ENCODE peak calls at places on chromosomes 6 and 20, in five cellular contexts. Y is neuronal stem cell, O is mesenchymal stem cell, D is H1, M is trophoblast cell. F is an unnamed sample.

GRCh38 chr6:134453792-134454510 is 136.0 kb upstream of the SGK1 start:
- DNase-seq in Y (no peak), O (no peak), D (no peak), M (peak), F (no peak)

GRCh38 chr6:37868447-37868825 is 48.9 kb downstream of the ZFAND3 start:
- DNase-seq in Y (no peak), O (peak), D (no peak), M (peak), F (no peak)

GRCh38 chr6:68313911-68314310 is 321.2 kb upstream of the ADGRB3 start:
- DNase-seq in Y (no peak), O (peak), D (no peak), M (no peak), F (no peak)

GRCh38 chr20:61560361-61560853 is 308.3 kb downstream of the CDH4 start:
- DNase-seq in Y (no peak), O (no peak), D (peak), M (no peak), F (peak)

GRCh38 chr6:125612400-125612846 is 137.0 kb upstream of the HEY2 start:
- DNase-seq in Y (no peak), O (no peak), D (no peak), M (no peak), F (no peak)

GRCh38 chr20:18224968-18225568 is 63.3 kb upstream of the ZNF133 start:
- DNase-seq in Y (peak), O (peak), D (no peak), M (no peak), F (no peak)

GRCh38 chr20:49466114-49466912 is 16.2 kb downstream of the KCNB1 start:
- DNase-seq in Y (no peak), O (no peak), D (no peak), M (no peak), F (no peak)

GRCh38 chr20:43456809-43457639 is 672 bp upstream of the SRSF6 start:
- DNase-seq in Y (peak), O (peak), D (peak), M (peak), F (peak)

GRCh38 chr20:32470025-32470861 is 112.1 kb downstream of the ASXL1 start:
- DNase-seq in Y (no peak), O (peak), D (no peak), M (peak), F (peak)

GRCh38 chr6:116969211-116969863 is 92.3 kb downstream of the RFX6 start:
- DNase-seq in Y (peak), O (peak), D (no peak), M (peak), F (no peak)

GRCh38 chr6:21265264-21266044 is 328.1 kb upstream of the SOX4 start:
- DNase-seq in Y (no peak), O (no peak), D (no peak), M (no peak), F (no peak)

GRCh38 chr6:168495133-168495532 is 54.1 kb downstream of the SMOC2 start:
- DNase-seq in Y (no peak), O (no peak), D (no peak), M (no peak), F (no peak)

GRCh38 chr6:46704562-46704961 is 16.9 kb downstream of the TDRD6 start:
- DNase-seq in Y (no peak), O (no peak), D (no peak), M (peak), F (no peak)

GRCh38 chr6:25503686-25504085 is 148.3 kb upstream of the SCGN start:
- DNase-seq in Y (no peak), O (no peak), D (no peak), M (no peak), F (no peak)

GRCh38 chr6:53793318-53793975 is 1.4 kb upstream of the LRRC1 start:
- DNase-seq in Y (peak), O (peak), D (no peak), M (peak), F (peak)

GRCh38 chr6:13397359-13398080 is 69.2 kb upstream of the TBC1D7 start:
- DNase-seq in Y (no peak), O (no peak), D (no peak), M (no peak), F (no peak)

GRCh38 chr20:10861086-10861485 is 187.3 kb upstream of the JAG1 start:
- DNase-seq in Y (no peak), O (no peak), D (no peak), M (no peak), F (no peak)

GRCh38 chr6:149210376-149210775 is 107.1 kb upstream of the TAB2 start:
- DNase-seq in Y (no peak), O (peak), D (no peak), M (no peak), F (no peak)

GRCh38 chr20:8740265-8740664 is 328.6 kb upstream of the PLCB4 start:
- DNase-seq in Y (no peak), O (no peak), D (no peak), M (peak), F (no peak)

GRCh38 chr6:11058406-11058805 is 14.3 kb upstream of the ELOVL2 start:
- DNase-seq in Y (no peak), O (peak), D (no peak), M (no peak), F (no peak)

GRCh38 chr20:4809707-4810106 is 88.0 kb downstream of the PRND start:
- DNase-seq in Y (no peak), O (no peak), D (no peak), M (no peak), F (no peak)

GRCh38 chr20:46308258-46309157 is at the start of gene CDH22:
- DNase-seq in Y (peak), O (peak), D (no peak), M (peak), F (peak)

GRCh38 chr6:80469977-80470376 is 363.5 kb downstream of the BCKDHB start:
- DNase-seq in Y (no peak), O (no peak), D (no peak), M (peak), F (no peak)

GRCh38 chr20:19688031-19688806 is 69.8 kb upstream of the RIN2 start:
- DNase-seq in Y (no peak), O (peak), D (peak), M (peak), F (peak)

GRCh38 chr6:43247115-43247999 is 4.1 kb downstream of the TTBK1 start:
- DNase-seq in Y (peak), O (peak), D (peak), M (peak), F (peak)

GRCh38 chr6:45900808-45901752 is 114.6 kb downstream of the CLIC5 start:
- DNase-seq in Y (no peak), O (peak), D (peak), M (no peak), F (peak)

GRCh38 chr6:73451166-73452106 is 661 bp downstream of the CGAS start:
- DNase-seq in Y (no peak), O (peak), D (peak), M (peak), F (peak)

GRCh38 chr6:10403385-10404106 is 11.3 kb downstream of the TFAP2A start:
- DNase-seq in Y (no peak), O (peak), D (no peak), M (peak), F (no peak)

GRCh38 chr20:25049261-25050060 is 8.5 kb downstream of the ACSS1 start:
- DNase-seq in Y (no peak), O (no peak), D (no peak), M (peak), F (no peak)

GRCh38 chr20:47348539-47349142 is 7.9 kb downstream of the ZMYND8 start:
- DNase-seq in Y (no peak), O (peak), D (no peak), M (peak), F (no peak)

GRCh38 chr20:47347661-47348462 is 8.6 kb downstream of the ZMYND8 start:
- DNase-seq in Y (no peak), O (no peak), D (no peak), M (no peak), F (no peak)

GRCh38 chr20:47350181-47350550 is 6.3 kb downstream of the ZMYND8 start:
- DNase-seq in Y (no peak), O (no peak), D (no peak), M (no peak), F (no peak)

GRCh38 chr20:47350691-47351545 is 5.6 kb downstream of the ZMYND8 start:
- DNase-seq in Y (no peak), O (no peak), D (no peak), M (no peak), F (no peak)

GRCh38 chr20:47349365-47350180 is 6.9 kb downstream of the ZMYND8 start:
- DNase-seq in Y (no peak), O (no peak), D (no peak), M (peak), F (no peak)
- H2BK12ac ChIP-seq in Y (no peak), O (peak), D (peak), M (no peak), F (no peak)

DNA sequence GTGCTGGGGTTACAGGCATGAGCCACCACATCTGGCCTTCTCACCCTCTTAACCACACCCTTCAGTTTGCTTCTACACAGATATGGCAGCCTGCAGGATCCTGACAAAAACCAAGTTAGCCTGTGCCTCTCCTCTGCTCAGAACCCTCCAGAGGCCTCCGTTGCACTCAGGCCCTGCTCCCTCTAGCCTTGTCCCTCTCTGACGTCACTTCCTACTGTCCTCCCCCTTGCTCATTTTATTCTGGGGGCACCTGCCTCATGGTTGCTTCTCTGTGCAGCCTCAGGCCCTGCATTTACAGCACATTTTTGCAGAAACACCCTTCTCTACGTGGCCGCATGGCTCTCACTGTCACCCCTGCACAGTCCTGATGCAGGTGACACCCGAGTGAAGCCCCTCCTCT is 105.6 kb downstream of the CDC5L start:
- DNase-seq in Y (no peak), O (no peak), D (no peak), M (no peak), F (no peak)
- H4K91ac ChIP-seq in Y (no peak), O (no peak), D (no peak), M (no peak), F (no peak)

GRCh38 chr20:50583422-50584150 is 73.4 kb downstream of the PTPN1 start:
- DNase-seq in Y (no peak), O (no peak), D (no peak), M (no peak), F (no peak)

GRCh38 chr20:50580842-50581544 is 70.8 kb downstream of the PTPN1 start:
- DNase-seq in Y (no peak), O (no peak), D (no peak), M (no peak), F (no peak)

GRCh38 chr20:50582591-50583234 is 72.5 kb downstream of the PTPN1 start:
- DNase-seq in Y (no peak), O (no peak), D (no peak), M (no peak), F (no peak)

GRCh38 chr20:50580016-50580747 is 70.0 kb downstream of the PTPN1 start:
- DNase-seq in Y (peak), O (peak), D (no peak), M (peak), F (peak)

GRCh38 chr20:50582092-50582491 is 71.9 kb downstream of the PTPN1 start:
- DNase-seq in Y (no peak), O (no peak), D (no peak), M (no peak), F (no peak)
- H3K9ac ChIP-seq in Y (no peak), O (peak), D (no peak), M (no peak), F (no peak)

GRCh38 chr6:157990321-157991066 is 8.8 kb downstream of the SYNJ2 start:
- DNase-seq in Y (no peak), O (no peak), D (no peak), M (no peak), F (no peak)

GRCh38 chr6:157985378-157986155 is 3.9 kb downstream of the SYNJ2 start:
- DNase-seq in Y (no peak), O (no peak), D (no peak), M (peak), F (no peak)

GRCh38 chr6:157989541-157990289 is 8.1 kb downstream of the SYNJ2 start:
- DNase-seq in Y (no peak), O (peak), D (no peak), M (no peak), F (no peak)

GRCh38 chr6:157988700-157989063 is 7.0 kb downstream of the SYNJ2 start:
- DNase-seq in Y (no peak), O (no peak), D (no peak), M (no peak), F (no peak)

GRCh38 chr6:157987788-157988699 is 6.4 kb downstream of the SYNJ2 start:
- DNase-seq in Y (no peak), O (no peak), D (no peak), M (no peak), F (no peak)
- H2BK12ac ChIP-seq in Y (no peak), O (peak), D (no peak), M (no peak), F (no peak)

GRCh38 chr20:63130654-63131577 is 85.0 kb downstream of the YTHDF1 start:
- DNase-seq in Y (no peak), O (no peak), D (no peak), M (no peak), F (peak)

GRCh38 chr20:63134201-63134612 is 81.7 kb downstream of the YTHDF1 start:
- DNase-seq in Y (no peak), O (no peak), D (no peak), M (no peak), F (peak)

GRCh38 chr20:63133481-63134091 is 82.3 kb downstream of the YTHDF1 start:
- DNase-seq in Y (no peak), O (no peak), D (no peak), M (no peak), F (peak)

GRCh38 chr20:63132131-63132714 is 83.7 kb downstream of the YTHDF1 start:
- DNase-seq in Y (no peak), O (no peak), D (no peak), M (no peak), F (peak)

DNA sequence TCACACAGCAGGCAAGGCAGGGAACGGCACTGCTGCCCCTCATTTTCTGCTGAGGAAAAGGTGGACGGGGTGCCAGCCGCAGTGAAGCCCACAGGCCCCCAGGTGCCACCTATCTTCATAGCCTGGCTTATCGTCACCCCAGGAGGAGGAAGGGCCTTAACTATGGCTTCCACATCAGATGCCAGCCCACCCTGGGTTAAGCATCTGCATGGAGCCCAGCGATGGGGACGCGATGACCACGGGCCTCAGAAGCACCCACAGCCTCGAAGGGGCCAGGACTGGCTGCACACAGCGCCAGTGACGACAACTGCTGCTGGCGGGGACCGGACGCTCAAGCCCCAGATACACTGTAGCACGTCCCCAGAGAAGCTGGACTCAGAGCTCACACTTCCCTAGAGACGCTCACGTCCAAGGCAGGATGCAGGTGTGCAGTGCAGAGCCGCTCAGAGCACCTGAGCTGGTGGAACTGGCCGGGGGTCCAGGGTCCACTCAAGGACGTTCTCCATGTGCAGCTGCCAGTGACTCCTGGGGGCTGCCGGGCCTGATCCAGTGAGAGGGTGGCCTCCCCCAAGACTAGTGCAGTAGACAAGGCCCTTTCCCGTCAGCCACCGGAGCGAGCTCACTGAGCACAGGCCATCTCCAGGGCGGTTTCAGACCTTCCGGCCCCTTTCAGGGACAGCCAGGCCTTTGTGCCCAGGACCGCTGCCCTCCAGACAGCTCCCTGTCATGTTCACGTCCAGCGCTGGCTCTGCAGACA is 83.0 kb downstream of the YTHDF1 start:
- DNase-seq in Y (no peak), O (no peak), D (no peak), M (no peak), F (peak)
- H4K91ac ChIP-seq in Y (no peak), O (no peak), D (no peak), M (no peak), F (no peak)

F was measured in H9.